ENCODE peak calls at places on chromosomes 13 and 19, in eight cellular contexts. K is suprapubic skin, M is AG04450, C is AG10803, Q is lung, R is AG09309, F is left ventricle myocardium inferior, I is heart left ventricle. X is an unnamed sample.

GRCh38 chr19:58466089-58466759 is 656 bp upstream of the ZNF324 start:
- DNase-seq in R (no peak), C (no peak), F (no peak), M (no peak), Q (no peak), I (no peak), K (no peak), X (no peak)

GRCh38 chr13:97266734-97267417 is 44.7 kb downstream of the MBNL2 start:
- DNase-seq in Q (no peak), M (no peak), C (no peak), K (no peak), F (no peak), R (no peak), I (no peak), X (no peak)

GRCh38 chr19:50794074-50794777 is 4.0 kb downstream of the ACP4 start:
- DNase-seq in M (no peak), R (no peak), F (no peak), I (no peak), K (no peak), Q (no peak), C (no peak), X (no peak)

GRCh38 chr13:98976338-98976737 is 1.5 kb downstream of the DOCK9 start:
- DNase-seq in Q (no peak), C (peak), F (no peak), K (no peak), M (no peak), I (no peak), R (no peak), X (no peak)

GRCh38 chr13:30829145-30829544 is 76.9 kb upstream of the MEDAG start:
- DNase-seq in K (no peak), I (no peak), F (no peak), R (no peak), C (peak), Q (no peak), M (no peak), X (no peak)

GRCh38 chr19:28239270-28239669 is 973.7 kb downstream of the UQCRFS1 start:
- DNase-seq in F (no peak), C (no peak), I (no peak), M (no peak), R (no peak), K (peak), Q (no peak), X (no peak)

GRCh38 chr19:7658219-7658686 is 10.6 kb upstream of the RETN start:
- DNase-seq in F (no peak), M (no peak), Q (no peak), I (no peak), K (no peak), C (no peak), R (no peak), X (no peak)

GRCh38 chr13:109729031-109729870 is 57.1 kb downstream of the IRS2 start:
- DNase-seq in R (no peak), C (no peak), K (no peak), F (no peak), Q (no peak), I (no peak), M (no peak), X (peak)

GRCh38 chr19:12543855-12544254 is 7.4 kb downstream of the ZNF564 start:
- DNase-seq in R (no peak), M (no peak), C (peak), F (no peak), I (no peak), Q (no peak), K (no peak), X (no peak)

GRCh38 chr13:93903909-93904308 is 575.6 kb downstream of the DCT start:
- DNase-seq in C (no peak), M (peak), Q (no peak), R (no peak), I (no peak), F (no peak), K (no peak), X (no peak)

GRCh38 chr13:49838989-49839388 is 46.5 kb upstream of the KPNA3 start:
- DNase-seq in Q (no peak), F (no peak), M (no peak), R (no peak), I (no peak), K (no peak), C (no peak), X (no peak)

GRCh38 chr13:110390572-110390971 is 83.5 kb downstream of the COL4A2 start:
- DNase-seq in F (no peak), C (peak), Q (no peak), M (no peak), K (no peak), I (no peak), R (no peak), X (no peak)

GRCh38 chr13:31067416-31068118 is 94.1 kb downstream of the HSPH1 start:
- DNase-seq in I (no peak), Q (no peak), R (peak), K (no peak), F (no peak), M (no peak), C (peak), X (peak)

GRCh38 chr13:22789027-22789593 is 391.7 kb upstream of the SGCG start:
- DNase-seq in K (no peak), R (no peak), Q (no peak), M (no peak), I (no peak), F (no peak), C (no peak), X (no peak)

GRCh38 chr13:33272531-33273124 is 12.9 kb downstream of the STARD13 start:
- DNase-seq in K (no peak), Q (no peak), M (no peak), C (no peak), F (no peak), R (no peak), I (no peak), X (no peak)

GRCh38 chr19:3708207-3708931 is at the start of gene TJP3:
- DNase-seq in C (no peak), R (no peak), I (no peak), K (no peak), M (no peak), F (no peak), Q (peak), X (no peak)

GRCh38 chr13:42981317-42981716 is 10.7 kb downstream of the EPSTI1 start:
- DNase-seq in R (no peak), K (no peak), I (no peak), Q (no peak), C (peak), M (no peak), F (no peak), X (no peak)

GRCh38 chr13:32316476-32316875 is 1.2 kb downstream of the BRCA2 start:
- DNase-seq in C (no peak), Q (no peak), M (no peak), K (no peak), R (no peak), F (no peak), I (no peak), X (no peak)

GRCh38 chr13:103605546-103606326 is 539.5 kb upstream of the SLC10A2 start:
- DNase-seq in C (no peak), Q (no peak), M (no peak), F (no peak), I (no peak), K (no peak), R (no peak), X (no peak)

DNA sequence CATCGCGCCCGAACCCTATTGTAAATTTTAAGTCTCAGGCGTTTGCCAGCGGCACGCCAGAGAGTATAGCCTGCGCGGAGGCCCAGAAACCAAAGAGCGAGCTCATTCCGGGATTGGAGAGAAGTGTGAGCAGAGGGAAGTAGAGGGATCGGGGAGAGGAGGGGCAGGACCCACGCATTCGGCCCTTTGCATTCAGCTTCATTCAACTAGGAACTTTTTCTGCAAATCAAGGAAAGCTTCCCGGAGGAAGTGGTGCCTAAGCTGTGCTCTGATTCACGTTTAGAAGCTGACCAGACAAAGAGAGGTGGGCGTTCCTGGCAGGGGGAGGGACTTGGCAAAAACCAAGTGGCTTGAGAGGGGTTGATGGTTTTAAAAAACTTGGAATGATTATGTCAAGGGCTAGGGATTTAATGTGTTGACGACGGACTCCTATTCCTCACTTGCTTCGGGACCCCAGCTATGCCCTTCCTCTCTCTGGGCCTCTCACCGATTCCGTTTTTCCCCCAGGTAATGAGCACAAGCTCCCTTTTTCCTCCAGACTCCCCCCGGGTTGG is 858 bp upstream of the PRMT1 start:
- DNase-seq in M (peak), I (peak), R (peak), C (peak), Q (peak), F (peak), K (peak), X (peak)
- H3K4me3 ChIP-seq in M (peak), I (peak), R (peak), C (peak), Q (no peak), F (peak), K (peak), X (peak)

GRCh38 chr13:71864981-71865857 is 1.8 kb downstream of the DACH1 start:
- DNase-seq in R (no peak), M (no peak), I (peak), C (no peak), K (peak), F (peak), Q (peak), X (no peak)

GRCh38 chr13:71866173-71867091 is 572 bp downstream of the DACH1 start:
- DNase-seq in C (no peak), R (no peak), F (peak), Q (no peak), K (peak), M (no peak), I (peak), X (no peak)

GRCh38 chr13:71865858-71866172 is 1.2 kb downstream of the DACH1 start:
- DNase-seq in F (peak), Q (no peak), M (no peak), I (peak), K (no peak), R (no peak), C (no peak), X (no peak)

GRCh38 chr13:71863249-71863648 is 3.8 kb downstream of the DACH1 start:
- DNase-seq in M (no peak), R (no peak), K (no peak), Q (no peak), F (no peak), I (no peak), C (no peak), X (no peak)

GRCh38 chr13:71864094-71864980 is 2.7 kb downstream of the DACH1 start:
- DNase-seq in Q (peak), K (peak), F (peak), R (no peak), M (no peak), I (peak), C (no peak), X (no peak)
- TF ChIP-seq CTCF in Q (no peak), K (no peak), F (no peak), R (no peak), M (no peak), I (no peak), C (no peak), X (no peak)

DNA sequence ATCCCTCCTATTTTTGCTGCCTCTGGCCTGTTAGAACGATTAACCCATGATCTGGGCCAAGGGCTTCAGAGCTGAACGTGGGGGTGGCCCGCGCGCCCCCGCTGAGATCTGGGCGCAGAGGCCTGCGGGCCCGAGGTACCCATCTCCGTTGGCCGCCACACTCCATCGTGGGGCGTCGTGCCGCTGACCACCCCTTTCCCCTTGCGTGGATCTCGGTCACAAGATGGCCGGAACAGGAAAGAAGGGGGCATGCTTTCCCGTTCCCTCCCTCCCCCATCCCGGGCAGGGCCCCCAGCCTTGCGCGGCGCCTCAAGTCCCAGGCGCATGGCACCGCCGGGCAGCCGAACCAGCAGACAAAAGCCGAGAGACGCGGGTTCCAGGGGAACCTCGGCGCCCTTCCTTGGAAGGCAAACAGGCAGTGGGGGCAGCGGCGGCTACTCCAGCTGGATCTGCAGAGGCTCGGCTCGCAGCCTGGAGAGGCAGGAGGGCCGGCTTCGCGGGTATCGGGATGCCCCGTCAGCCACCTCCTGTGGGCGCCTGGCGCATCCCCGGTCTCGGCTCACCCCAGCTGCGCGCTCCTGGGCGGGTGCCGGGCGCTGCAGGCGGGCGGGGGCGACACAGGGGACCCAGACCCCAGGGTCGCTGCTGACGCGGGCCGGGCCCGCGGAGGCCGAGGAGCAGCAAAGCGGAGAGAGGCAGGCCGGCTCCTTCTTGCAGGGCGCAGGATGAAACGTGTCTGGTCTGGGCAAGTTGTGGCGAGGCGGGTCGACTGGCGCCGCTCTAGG is 500 bp downstream of the DZIP1 start:
- DNase-seq in I (peak), C (peak), K (no peak), R (no peak), Q (no peak), F (peak), M (no peak), X (no peak)
- H3K4me3 ChIP-seq in I (peak), C (peak), K (peak), R (peak), Q (peak), F (peak), M (peak), X (peak)

DNA sequence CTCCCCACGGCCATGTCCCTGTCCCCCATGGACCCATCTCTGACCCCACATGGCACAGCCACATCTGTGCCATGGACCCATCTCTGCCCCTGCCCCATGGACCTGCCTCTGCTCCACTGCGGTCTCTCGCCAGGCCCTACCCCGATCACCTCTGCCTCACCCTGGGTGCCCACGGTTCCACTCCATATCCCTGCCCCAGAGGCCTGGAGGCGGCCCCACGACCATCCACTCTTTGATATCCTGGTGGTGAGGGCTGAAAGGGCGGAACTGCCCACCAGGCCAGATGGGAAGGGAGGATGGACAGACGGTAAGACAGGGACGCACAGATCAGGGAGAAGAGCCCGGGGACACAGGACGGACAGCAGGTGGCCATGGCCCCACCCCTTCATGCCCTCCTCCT is 327 bp downstream of the PTGER1 start:
- DNase-seq in M (no peak), I (no peak), F (no peak), R (no peak), K (no peak), Q (no peak), C (no peak), X (no peak)
- TF ChIP-seq CTCF in M (no peak), I (no peak), F (no peak), R (no peak), K (no peak), Q (no peak), C (no peak), X (no peak)

GRCh38 chr19:53521373-53522202 is 16.4 kb upstream of the ZNF331 start:
- DNase-seq in R (no peak), F (no peak), Q (no peak), K (no peak), M (no peak), C (no peak), I (no peak), X (no peak)

GRCh38 chr19:53520547-53521372 is 17.2 kb upstream of the ZNF331 start:
- DNase-seq in C (peak), M (peak), R (peak), K (peak), Q (peak), F (peak), I (peak), X (peak)

GRCh38 chr19:53531457-53531856 is 6.5 kb upstream of the ZNF331 start:
- DNase-seq in C (no peak), K (no peak), Q (no peak), F (no peak), M (no peak), R (no peak), I (no peak), X (no peak)

GRCh38 chr19:53530622-53531021 is 7.3 kb upstream of the ZNF331 start:
- DNase-seq in M (no peak), F (no peak), C (no peak), R (no peak), I (no peak), K (no peak), Q (no peak), X (no peak)

GRCh38 chr19:53525922-53526321 is 12.0 kb upstream of the ZNF331 start:
- DNase-seq in Q (no peak), M (no peak), K (no peak), I (no peak), C (no peak), F (no peak), R (no peak), X (no peak)
- H3K4me3 ChIP-seq in Q (no peak), M (no peak), K (no peak), I (no peak), C (no peak), F (no peak), R (no peak), X (no peak)

GRCh38 chr13:108342369-108343289 is 73.1 kb downstream of the TNFSF13B start:
- DNase-seq in M (peak), R (no peak), F (no peak), C (peak), K (no peak), I (no peak), Q (no peak), X (no peak)
- TF ChIP-seq CTCF in M (peak), R (peak), F (peak), C (peak), K (peak), I (peak), Q (peak), X (peak)